ENCODE peak calls at places on chromosomes 13 and 19, in nine cellular contexts. One of them, this sample, is unnamed.

GRCh38 chr13:59790626-59791025 is 373.1 kb downstream of the DIAPH3 start:
- DNase-seq in left ventricle myocardium inferior: no peak
- DNase-seq in Karpas-422: no peak
- DNase-seq in neural progenitor cell: no peak
- DNase-seq in ovary: no peak
- DNase-seq in uterus: no peak
- DNase-seq in fibroblast of lung: peak
- DNase-seq in pancreas: no peak
- DNase-seq in sigmoid colon: no peak
- DNase-seq in this sample: no peak

GRCh38 chr19:2759392-2759791 is 19.6 kb upstream of the SLC39A3 start:
- DNase-seq in pancreas: no peak
- DNase-seq in ovary: no peak
- DNase-seq in fibroblast of lung: no peak
- DNase-seq in left ventricle myocardium inferior: no peak
- DNase-seq in Karpas-422: no peak
- DNase-seq in sigmoid colon: no peak
- DNase-seq in neural progenitor cell: no peak
- DNase-seq in uterus: no peak
- DNase-seq in this sample: no peak

GRCh38 chr19:29697523-29698261 is 17.4 kb downstream of the C19orf12 start:
- DNase-seq in sigmoid colon: no peak
- DNase-seq in ovary: no peak
- DNase-seq in left ventricle myocardium inferior: no peak
- DNase-seq in fibroblast of lung: no peak
- DNase-seq in uterus: no peak
- DNase-seq in neural progenitor cell: no peak
- DNase-seq in Karpas-422: no peak
- DNase-seq in pancreas: no peak
- DNase-seq in this sample: no peak

GRCh38 chr13:88857256-88857655 is 1186.1 kb downstream of the SLITRK5 start:
- DNase-seq in neural progenitor cell: no peak
- DNase-seq in pancreas: no peak
- DNase-seq in left ventricle myocardium inferior: no peak
- DNase-seq in uterus: no peak
- DNase-seq in Karpas-422: no peak
- DNase-seq in fibroblast of lung: peak
- DNase-seq in sigmoid colon: no peak
- DNase-seq in ovary: no peak
- DNase-seq in this sample: no peak

GRCh38 chr13:44726214-44726613 is 150.1 kb upstream of the TSC22D1 start:
- DNase-seq in left ventricle myocardium inferior: no peak
- DNase-seq in uterus: no peak
- DNase-seq in pancreas: no peak
- DNase-seq in neural progenitor cell: no peak
- DNase-seq in fibroblast of lung: peak
- DNase-seq in sigmoid colon: no peak
- DNase-seq in ovary: no peak
- DNase-seq in Karpas-422: no peak
- DNase-seq in this sample: no peak

GRCh38 chr13:33279898-33280549 is 5.5 kb downstream of the STARD13 start:
- DNase-seq in Karpas-422: no peak
- DNase-seq in uterus: no peak
- DNase-seq in neural progenitor cell: no peak
- DNase-seq in left ventricle myocardium inferior: no peak
- DNase-seq in sigmoid colon: no peak
- DNase-seq in ovary: no peak
- DNase-seq in pancreas: no peak
- DNase-seq in fibroblast of lung: peak
- DNase-seq in this sample: no peak

GRCh38 chr13:30652746-30653145 is 35.0 kb downstream of the USPL1 start:
- DNase-seq in sigmoid colon: no peak
- DNase-seq in Karpas-422: peak
- DNase-seq in ovary: no peak
- DNase-seq in uterus: no peak
- DNase-seq in neural progenitor cell: no peak
- DNase-seq in left ventricle myocardium inferior: no peak
- DNase-seq in fibroblast of lung: peak
- DNase-seq in pancreas: no peak
- DNase-seq in this sample: no peak

GRCh38 chr13:30108913-30109237 is 198.5 kb downstream of the KATNAL1 start:
- DNase-seq in Karpas-422: no peak
- DNase-seq in neural progenitor cell: no peak
- DNase-seq in pancreas: peak
- DNase-seq in uterus: no peak
- DNase-seq in sigmoid colon: no peak
- DNase-seq in left ventricle myocardium inferior: no peak
- DNase-seq in fibroblast of lung: no peak
- DNase-seq in ovary: no peak
- DNase-seq in this sample: no peak

GRCh38 chr19:45955905-45956608 is 17.6 kb downstream of the NOVA2 start:
- DNase-seq in fibroblast of lung: no peak
- DNase-seq in sigmoid colon: peak
- DNase-seq in uterus: peak
- DNase-seq in ovary: no peak
- DNase-seq in neural progenitor cell: no peak
- DNase-seq in Karpas-422: no peak
- DNase-seq in left ventricle myocardium inferior: peak
- DNase-seq in pancreas: no peak
- DNase-seq in this sample: peak

GRCh38 chr19:51462276-51462675 is 4.0 kb upstream of the SIGLEC8 start:
- DNase-seq in uterus: no peak
- DNase-seq in sigmoid colon: peak
- DNase-seq in Karpas-422: no peak
- DNase-seq in pancreas: no peak
- DNase-seq in left ventricle myocardium inferior: no peak
- DNase-seq in neural progenitor cell: no peak
- DNase-seq in fibroblast of lung: no peak
- DNase-seq in ovary: no peak
- DNase-seq in this sample: no peak

GRCh38 chr13:34065915-34066314 is 248.0 kb downstream of the RFC3 start:
- DNase-seq in uterus: no peak
- DNase-seq in pancreas: no peak
- DNase-seq in left ventricle myocardium inferior: no peak
- DNase-seq in fibroblast of lung: no peak
- DNase-seq in neural progenitor cell: no peak
- DNase-seq in ovary: no peak
- DNase-seq in sigmoid colon: no peak
- DNase-seq in Karpas-422: no peak
- DNase-seq in this sample: no peak

GRCh38 chr19:1768248-1768647 is 14.9 kb downstream of the ONECUT3 start:
- DNase-seq in sigmoid colon: no peak
- DNase-seq in fibroblast of lung: no peak
- DNase-seq in uterus: no peak
- DNase-seq in pancreas: no peak
- DNase-seq in neural progenitor cell: peak
- DNase-seq in Karpas-422: no peak
- DNase-seq in ovary: no peak
- DNase-seq in left ventricle myocardium inferior: no peak
- DNase-seq in this sample: no peak

GRCh38 chr13:96900992-96901391 is 93.3 kb downstream of the OXGR1 start:
- DNase-seq in sigmoid colon: no peak
- DNase-seq in fibroblast of lung: no peak
- DNase-seq in ovary: no peak
- DNase-seq in uterus: no peak
- DNase-seq in left ventricle myocardium inferior: no peak
- DNase-seq in neural progenitor cell: no peak
- DNase-seq in pancreas: no peak
- DNase-seq in Karpas-422: no peak
- DNase-seq in this sample: no peak

GRCh38 chr19:1510442-1510806 is 2.4 kb downstream of the ADAMTSL5 start:
- DNase-seq in ovary: no peak
- DNase-seq in uterus: no peak
- DNase-seq in fibroblast of lung: no peak
- DNase-seq in sigmoid colon: no peak
- DNase-seq in left ventricle myocardium inferior: no peak
- DNase-seq in Karpas-422: no peak
- DNase-seq in pancreas: no peak
- DNase-seq in neural progenitor cell: peak
- DNase-seq in this sample: no peak

GRCh38 chr19:12544401-12544876 is 6.8 kb downstream of the ZNF564 start:
- DNase-seq in Karpas-422: no peak
- DNase-seq in ovary: no peak
- DNase-seq in pancreas: no peak
- DNase-seq in left ventricle myocardium inferior: no peak
- DNase-seq in sigmoid colon: no peak
- DNase-seq in neural progenitor cell: no peak
- DNase-seq in uterus: no peak
- DNase-seq in fibroblast of lung: no peak
- DNase-seq in this sample: no peak

GRCh38 chr19:50461066-50461875 is 15.0 kb upstream of the EMC10 start:
- DNase-seq in left ventricle myocardium inferior: peak
- DNase-seq in pancreas: no peak
- DNase-seq in neural progenitor cell: peak
- DNase-seq in Karpas-422: peak
- DNase-seq in ovary: no peak
- DNase-seq in fibroblast of lung: peak
- DNase-seq in uterus: no peak
- DNase-seq in sigmoid colon: no peak
- DNase-seq in this sample: peak

GRCh38 chr13:52848455-52849190 is at the start of gene PCDH8:
- DNase-seq in fibroblast of lung: no peak
- DNase-seq in pancreas: no peak
- DNase-seq in sigmoid colon: no peak
- DNase-seq in Karpas-422: no peak
- DNase-seq in uterus: no peak
- DNase-seq in left ventricle myocardium inferior: no peak
- DNase-seq in ovary: no peak
- DNase-seq in neural progenitor cell: peak
- DNase-seq in this sample: peak

DNA sequence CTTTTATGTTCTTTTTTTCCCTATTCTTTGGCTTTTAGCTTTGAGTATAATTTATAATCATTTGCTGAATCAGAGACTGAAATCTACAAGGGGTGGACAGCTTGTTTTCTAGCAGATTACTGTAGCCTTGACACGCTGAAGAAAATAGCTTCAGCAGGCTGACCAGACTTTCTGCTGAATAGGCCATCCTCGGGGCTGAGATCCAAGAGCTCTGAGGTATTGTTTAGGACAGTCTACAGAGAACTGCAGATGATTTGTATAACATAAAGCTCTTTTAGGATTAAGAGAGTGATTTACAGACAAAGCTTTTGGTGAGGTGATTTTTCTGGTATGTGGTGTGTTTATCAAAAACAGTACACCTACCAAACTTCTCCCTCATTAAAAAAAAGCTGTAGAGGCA is 16.8 kb downstream of the POLR1D start:
- DNase-seq in neural progenitor cell: no peak
- DNase-seq in sigmoid colon: no peak
- DNase-seq in uterus: peak
- DNase-seq in left ventricle myocardium inferior: no peak
- DNase-seq in fibroblast of lung: peak
- DNase-seq in Karpas-422: no peak
- DNase-seq in ovary: peak
- DNase-seq in pancreas: no peak
- DNase-seq in this sample: no peak
- H3K27ac ChIP-seq in neural progenitor cell: no peak
- H3K27ac ChIP-seq in sigmoid colon: peak
- H3K27ac ChIP-seq in uterus: peak
- H3K27ac ChIP-seq in left ventricle myocardium inferior: peak
- H3K27ac ChIP-seq in fibroblast of lung: no peak
- H3K27ac ChIP-seq in Karpas-422: no peak
- H3K27ac ChIP-seq in ovary: no peak
- H3K27ac ChIP-seq in pancreas: peak
- H3K27ac ChIP-seq in this sample: no peak

DNA sequence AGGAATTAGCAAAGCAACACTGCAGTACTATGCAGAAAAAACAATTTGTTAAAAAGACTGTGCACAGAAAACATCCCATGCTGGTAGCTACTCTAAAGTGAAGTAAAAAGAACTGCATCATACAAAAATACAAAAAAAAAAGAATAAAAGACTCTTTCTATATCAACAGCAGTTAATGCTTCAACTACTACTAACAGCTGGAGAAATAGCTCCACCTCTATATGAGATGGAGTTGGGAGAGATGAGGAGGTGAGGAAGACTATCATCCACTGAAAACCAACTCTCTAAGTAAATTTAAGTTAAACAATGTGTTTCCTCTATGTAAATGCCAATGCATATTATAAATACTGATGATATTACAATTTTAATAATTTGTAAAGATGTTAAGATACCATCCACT is 1.8 kb downstream of the ZC3H13 start:
- DNase-seq in fibroblast of lung: no peak
- DNase-seq in neural progenitor cell: no peak
- DNase-seq in ovary: no peak
- DNase-seq in pancreas: no peak
- DNase-seq in Karpas-422: no peak
- DNase-seq in sigmoid colon: no peak
- DNase-seq in left ventricle myocardium inferior: no peak
- DNase-seq in uterus: no peak
- DNase-seq in this sample: no peak
- H3K4me3 ChIP-seq in fibroblast of lung: peak
- H3K4me3 ChIP-seq in neural progenitor cell: peak
- H3K4me3 ChIP-seq in ovary: no peak
- H3K4me3 ChIP-seq in pancreas: no peak
- H3K4me3 ChIP-seq in Karpas-422: peak
- H3K4me3 ChIP-seq in sigmoid colon: no peak
- H3K4me3 ChIP-seq in left ventricle myocardium inferior: peak
- H3K4me3 ChIP-seq in uterus: no peak
- H3K4me3 ChIP-seq in this sample: no peak

DNA sequence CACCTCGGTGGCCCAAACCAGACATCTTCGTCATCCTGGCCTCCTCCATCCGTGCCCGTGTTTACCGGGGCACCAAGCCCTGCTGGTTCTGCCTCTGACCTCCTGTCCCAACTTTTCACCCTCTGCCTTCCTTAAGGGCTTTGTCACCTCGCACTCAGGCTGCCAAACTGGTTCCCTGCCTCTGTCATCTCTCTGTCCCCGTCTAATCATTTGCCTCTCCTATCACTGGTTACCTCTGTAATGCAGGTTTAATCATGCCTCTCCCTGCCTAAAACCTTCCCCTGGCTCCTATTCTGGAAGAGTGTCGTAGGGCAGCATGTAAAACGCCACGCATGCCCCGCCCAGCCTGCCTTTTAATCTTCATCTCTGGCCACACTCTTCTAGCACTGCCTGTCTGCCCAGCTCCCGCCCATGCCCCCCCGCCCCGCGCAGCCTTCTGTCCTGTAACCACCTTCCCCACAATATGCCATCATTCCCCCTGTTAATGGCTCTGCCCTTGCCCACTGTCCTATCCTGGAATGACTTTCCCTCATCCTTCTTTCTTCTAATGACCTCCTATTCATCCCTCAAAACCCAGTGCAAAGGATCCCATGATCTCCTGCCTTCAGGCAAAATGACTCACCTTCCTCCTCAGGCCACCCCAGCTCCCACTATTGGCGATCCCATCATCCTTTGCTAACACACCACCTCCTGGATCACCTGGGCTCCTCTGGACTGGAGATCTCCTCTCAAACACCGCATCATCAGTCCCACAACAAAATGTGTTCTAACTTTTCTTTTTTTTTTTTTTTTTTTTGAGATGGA is 66.7 kb downstream of the PEX11G start:
- DNase-seq in sigmoid colon: no peak
- DNase-seq in uterus: no peak
- DNase-seq in left ventricle myocardium inferior: no peak
- DNase-seq in ovary: no peak
- DNase-seq in Karpas-422: no peak
- DNase-seq in pancreas: no peak
- DNase-seq in fibroblast of lung: no peak
- DNase-seq in neural progenitor cell: no peak
- DNase-seq in this sample: no peak
- H3K27ac ChIP-seq in sigmoid colon: no peak
- H3K27ac ChIP-seq in uterus: no peak
- H3K27ac ChIP-seq in left ventricle myocardium inferior: no peak
- H3K27ac ChIP-seq in ovary: no peak
- H3K27ac ChIP-seq in Karpas-422: no peak
- H3K27ac ChIP-seq in pancreas: no peak
- H3K27ac ChIP-seq in fibroblast of lung: no peak
- H3K27ac ChIP-seq in neural progenitor cell: no peak
- H3K27ac ChIP-seq in this sample: no peak

GRCh38 chr13:79492313-79492798 is 11.4 kb downstream of the NDFIP2 start:
- DNase-seq in fibroblast of lung: no peak
- DNase-seq in sigmoid colon: no peak
- DNase-seq in left ventricle myocardium inferior: no peak
- DNase-seq in Karpas-422: no peak
- DNase-seq in ovary: no peak
- DNase-seq in pancreas: no peak
- DNase-seq in neural progenitor cell: no peak
- DNase-seq in uterus: no peak
- DNase-seq in this sample: no peak
- H3K4me3 ChIP-seq in fibroblast of lung: no peak
- H3K4me3 ChIP-seq in sigmoid colon: no peak
- H3K4me3 ChIP-seq in left ventricle myocardium inferior: no peak
- H3K4me3 ChIP-seq in Karpas-422: no peak
- H3K4me3 ChIP-seq in ovary: no peak
- H3K4me3 ChIP-seq in pancreas: no peak
- H3K4me3 ChIP-seq in neural progenitor cell: no peak
- H3K4me3 ChIP-seq in uterus: no peak
- H3K4me3 ChIP-seq in this sample: no peak